ENCODE peak calls at places on chromosomes 7 and 10, in four cellular contexts. One of them, this sample, is unnamed.

GRCh38 chr7:2019693-2020511 is 212.8 kb downstream of the MAD1L1 start:
- DNase-seq in CD4-positive, CD25-positive, alpha-beta regulatory T cell: peak; percentile 63
- DNase-seq in gastrocnemius medialis: no peak
- DNase-seq in body of pancreas: peak; percentile 30
- DNase-seq in this sample: peak; percentile 36

GRCh38 chr10:78362406-78363022 is 328.9 kb downstream of the RPS24 start:
- DNase-seq in CD4-positive, CD25-positive, alpha-beta regulatory T cell: no peak
- DNase-seq in gastrocnemius medialis: peak; percentile 23
- DNase-seq in body of pancreas: no peak
- DNase-seq in this sample: no peak

GRCh38 chr7:12647364-12648219 is 39.8 kb upstream of the ARL4A start:
- DNase-seq in CD4-positive, CD25-positive, alpha-beta regulatory T cell: no peak
- DNase-seq in gastrocnemius medialis: no peak
- DNase-seq in body of pancreas: peak; percentile 38
- DNase-seq in this sample: no peak

GRCh38 chr10:62903828-62904227 is 87.7 kb upstream of the EGR2 start:
- DNase-seq in CD4-positive, CD25-positive, alpha-beta regulatory T cell: no peak
- DNase-seq in gastrocnemius medialis: no peak
- DNase-seq in body of pancreas: no peak
- DNase-seq in this sample: no peak

GRCh38 chr10:90087197-90088007 is 386.0 kb downstream of the KIF20B start:
- DNase-seq in CD4-positive, CD25-positive, alpha-beta regulatory T cell: no peak
- DNase-seq in gastrocnemius medialis: no peak
- DNase-seq in body of pancreas: no peak
- DNase-seq in this sample: no peak

GRCh38 chr7:41164440-41164839 is 538.5 kb downstream of the INHBA start:
- DNase-seq in CD4-positive, CD25-positive, alpha-beta regulatory T cell: no peak
- DNase-seq in gastrocnemius medialis: no peak
- DNase-seq in body of pancreas: no peak
- DNase-seq in this sample: no peak

GRCh38 chr7:139702313-139702731 is 75.5 kb downstream of the HIPK2 start:
- DNase-seq in CD4-positive, CD25-positive, alpha-beta regulatory T cell: no peak
- DNase-seq in gastrocnemius medialis: no peak
- DNase-seq in body of pancreas: peak; percentile 41
- DNase-seq in this sample: no peak

GRCh38 chr7:20562461-20562860 is 53.0 kb upstream of the ABCB5 start:
- DNase-seq in CD4-positive, CD25-positive, alpha-beta regulatory T cell: no peak
- DNase-seq in gastrocnemius medialis: no peak
- DNase-seq in body of pancreas: no peak
- DNase-seq in this sample: no peak

GRCh38 chr7:114789942-114790341 is 132.0 kb upstream of the MDFIC start:
- DNase-seq in CD4-positive, CD25-positive, alpha-beta regulatory T cell: no peak
- DNase-seq in gastrocnemius medialis: no peak
- DNase-seq in body of pancreas: no peak
- DNase-seq in this sample: no peak

GRCh38 chr10:80464557-80465466 is 10.7 kb downstream of the TSPAN14 start:
- DNase-seq in CD4-positive, CD25-positive, alpha-beta regulatory T cell: no peak
- DNase-seq in gastrocnemius medialis: no peak
- DNase-seq in body of pancreas: peak; percentile 71
- DNase-seq in this sample: no peak

GRCh38 chr7:8441106-8441590 is 7.7 kb downstream of the NXPH1 start:
- DNase-seq in CD4-positive, CD25-positive, alpha-beta regulatory T cell: no peak
- DNase-seq in gastrocnemius medialis: no peak
- DNase-seq in body of pancreas: no peak
- DNase-seq in this sample: no peak

GRCh38 chr7:103714377-103714927 is 268.4 kb upstream of the SLC26A5 start:
- DNase-seq in CD4-positive, CD25-positive, alpha-beta regulatory T cell: no peak
- DNase-seq in gastrocnemius medialis: no peak
- DNase-seq in body of pancreas: no peak
- DNase-seq in this sample: no peak

GRCh38 chr10:87734987-87735827 is 75.5 kb downstream of the PAPSS2 start:
- DNase-seq in CD4-positive, CD25-positive, alpha-beta regulatory T cell: peak; percentile 3
- DNase-seq in gastrocnemius medialis: no peak
- DNase-seq in body of pancreas: peak; percentile 20
- DNase-seq in this sample: peak; percentile 38

GRCh38 chr7:48307041-48307714 is 135.9 kb downstream of the ABCA13 start:
- DNase-seq in CD4-positive, CD25-positive, alpha-beta regulatory T cell: no peak
- DNase-seq in gastrocnemius medialis: no peak
- DNase-seq in body of pancreas: no peak
- DNase-seq in this sample: no peak

GRCh38 chr7:28754027-28754426 is 204.1 kb downstream of the TRIL start:
- DNase-seq in CD4-positive, CD25-positive, alpha-beta regulatory T cell: no peak
- DNase-seq in gastrocnemius medialis: no peak
- DNase-seq in body of pancreas: peak; percentile 38
- DNase-seq in this sample: peak; percentile 54

GRCh38 chr10:34884272-34884952 is 69.3 kb upstream of the PARD3 start:
- DNase-seq in CD4-positive, CD25-positive, alpha-beta regulatory T cell: no peak
- DNase-seq in gastrocnemius medialis: no peak
- DNase-seq in body of pancreas: no peak
- DNase-seq in this sample: no peak

GRCh38 chr7:79452495-79453265 is 787 bp downstream of the MAGI2 start:
- DNase-seq in CD4-positive, CD25-positive, alpha-beta regulatory T cell: no peak
- DNase-seq in gastrocnemius medialis: no peak
- DNase-seq in body of pancreas: no peak
- DNase-seq in this sample: no peak

GRCh38 chr10:62024026-62024701 is 122.7 kb downstream of the ARID5B start:
- DNase-seq in CD4-positive, CD25-positive, alpha-beta regulatory T cell: no peak
- DNase-seq in gastrocnemius medialis: no peak
- DNase-seq in body of pancreas: no peak
- DNase-seq in this sample: no peak

GRCh38 chr10:63921932-63922713 is 400.9 kb downstream of the REEP3 start:
- DNase-seq in CD4-positive, CD25-positive, alpha-beta regulatory T cell: no peak
- DNase-seq in gastrocnemius medialis: no peak
- DNase-seq in body of pancreas: no peak
- DNase-seq in this sample: no peak

DNA sequence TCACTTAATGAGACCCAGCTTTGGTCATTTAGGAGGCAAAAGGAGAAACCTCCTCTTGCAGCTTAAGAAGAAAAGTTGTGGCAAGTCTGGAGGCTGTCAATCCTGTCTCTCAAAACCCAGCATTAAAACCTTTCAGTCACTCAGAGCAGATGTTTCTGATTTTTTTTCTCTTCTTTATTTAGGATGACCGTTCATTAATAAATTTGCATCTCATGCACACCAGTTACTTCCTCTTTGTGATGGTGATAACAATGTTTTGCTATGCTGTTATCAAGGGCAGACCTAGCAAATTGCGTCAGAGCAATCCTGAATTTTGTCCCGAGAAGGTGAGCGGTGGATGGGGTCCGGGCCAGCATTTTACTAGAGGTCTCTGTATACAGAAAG is 32.0 kb downstream of the TMEM248 start:
- DNase-seq in CD4-positive, CD25-positive, alpha-beta regulatory T cell: no peak
- DNase-seq in gastrocnemius medialis: no peak
- DNase-seq in body of pancreas: no peak
- DNase-seq in this sample: no peak
- H3K36me3 ChIP-seq in CD4-positive, CD25-positive, alpha-beta regulatory T cell: peaks cover 94% of the 10 kb centered on the region
- H3K36me3 ChIP-seq in gastrocnemius medialis: peaks cover 79% of the 10 kb centered on the region
- H3K36me3 ChIP-seq in body of pancreas: peaks cover 22% of the 10 kb centered on the region
- H3K36me3 ChIP-seq in this sample: peaks cover 6% of the 10 kb centered on the region

DNA sequence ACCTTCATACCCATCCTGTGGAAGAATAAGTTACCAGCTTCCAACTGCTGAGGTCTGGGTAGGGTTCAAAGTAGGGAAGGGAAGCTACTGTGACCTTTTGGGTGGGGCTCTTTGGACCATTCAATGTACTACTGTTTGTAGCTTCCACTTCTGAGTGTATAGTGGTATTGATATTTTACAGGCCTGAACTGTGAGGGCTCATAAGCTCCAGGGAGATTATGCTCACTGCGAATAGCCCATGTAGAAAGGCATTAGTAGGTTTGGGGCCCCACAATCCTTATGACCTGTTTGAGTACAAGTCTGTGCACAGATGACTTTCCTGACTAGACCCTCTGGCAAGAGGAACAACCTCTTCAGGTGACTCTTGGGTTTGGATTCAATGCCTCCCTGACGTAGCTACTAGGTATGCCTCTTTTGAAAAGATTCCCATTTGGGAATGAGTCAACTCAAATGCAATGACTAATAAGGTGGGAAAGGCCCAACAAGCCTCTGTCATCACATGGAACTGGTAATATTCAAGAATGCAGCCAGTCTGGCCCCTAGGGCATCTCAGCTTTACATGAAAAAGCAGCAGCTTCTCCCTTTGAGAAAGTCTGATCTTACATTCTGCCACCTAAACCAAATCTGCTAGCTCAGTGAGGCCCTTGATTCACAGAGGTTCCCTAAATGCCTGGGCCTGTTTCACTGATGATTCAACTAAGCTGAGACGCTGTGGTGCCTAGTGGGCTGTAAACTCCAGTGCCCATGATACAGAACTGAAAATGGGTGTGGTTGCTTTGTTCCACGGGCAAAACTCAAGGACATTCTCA is 79.8 kb downstream of the ABI1 start:
- DNase-seq in CD4-positive, CD25-positive, alpha-beta regulatory T cell: no peak
- DNase-seq in gastrocnemius medialis: peak; percentile 3
- DNase-seq in body of pancreas: no peak
- DNase-seq in this sample: no peak
- H3K4me3 ChIP-seq in CD4-positive, CD25-positive, alpha-beta regulatory T cell: peak overlapping the region; percentile 9
- H3K4me3 ChIP-seq in gastrocnemius medialis: no peak overlapping the region
- H3K4me3 ChIP-seq in body of pancreas: no peak overlapping the region
- H3K4me3 ChIP-seq in this sample: no peak overlapping the region

GRCh38 chr10:133372507-133372906 is 647 bp downstream of the ECHS1 start:
- DNase-seq in CD4-positive, CD25-positive, alpha-beta regulatory T cell: no peak
- DNase-seq in gastrocnemius medialis: no peak
- DNase-seq in body of pancreas: peak; percentile 39
- DNase-seq in this sample: no peak

GRCh38 chr10:133366751-133367150 is 6.4 kb downstream of the ECHS1 start:
- DNase-seq in CD4-positive, CD25-positive, alpha-beta regulatory T cell: no peak
- DNase-seq in gastrocnemius medialis: no peak
- DNase-seq in body of pancreas: no peak
- DNase-seq in this sample: no peak

GRCh38 chr10:133373104-133373624 is at the start of gene ECHS1:
- DNase-seq in CD4-positive, CD25-positive, alpha-beta regulatory T cell: peak; percentile 92
- DNase-seq in gastrocnemius medialis: peak; percentile 86
- DNase-seq in body of pancreas: peak; percentile 98
- DNase-seq in this sample: peak; percentile 94

GRCh38 chr10:133368153-133368552 is 5.0 kb downstream of the ECHS1 start:
- DNase-seq in CD4-positive, CD25-positive, alpha-beta regulatory T cell: no peak
- DNase-seq in gastrocnemius medialis: no peak
- DNase-seq in body of pancreas: no peak
- DNase-seq in this sample: no peak

GRCh38 chr10:133370026-133370786 is 2.9 kb downstream of the ECHS1 start:
- DNase-seq in CD4-positive, CD25-positive, alpha-beta regulatory T cell: no peak
- DNase-seq in gastrocnemius medialis: no peak
- DNase-seq in body of pancreas: no peak
- DNase-seq in this sample: no peak
- H3K36me3 ChIP-seq in CD4-positive, CD25-positive, alpha-beta regulatory T cell: peaks cover 30% of the 10 kb centered on the region
- H3K36me3 ChIP-seq in gastrocnemius medialis: peaks cover 45% of the 10 kb centered on the region
- H3K36me3 ChIP-seq in body of pancreas: peaks cover 25% of the 10 kb centered on the region
- H3K36me3 ChIP-seq in this sample: peaks cover 5% of the 10 kb centered on the region

GRCh38 chr10:45419673-45420020 is 45.6 kb downstream of the ALOX5 start:
- DNase-seq in CD4-positive, CD25-positive, alpha-beta regulatory T cell: no peak
- DNase-seq in gastrocnemius medialis: no peak
- DNase-seq in body of pancreas: no peak
- DNase-seq in this sample: no peak

GRCh38 chr10:45422862-45423659 is 49.0 kb downstream of the ALOX5 start:
- DNase-seq in CD4-positive, CD25-positive, alpha-beta regulatory T cell: no peak
- DNase-seq in gastrocnemius medialis: no peak
- DNase-seq in body of pancreas: no peak
- DNase-seq in this sample: no peak

GRCh38 chr10:45422207-45422606 is 48.2 kb downstream of the ALOX5 start:
- DNase-seq in CD4-positive, CD25-positive, alpha-beta regulatory T cell: no peak
- DNase-seq in gastrocnemius medialis: no peak
- DNase-seq in body of pancreas: no peak
- DNase-seq in this sample: no peak

GRCh38 chr10:45420453-45421192 is 46.6 kb downstream of the ALOX5 start:
- DNase-seq in CD4-positive, CD25-positive, alpha-beta regulatory T cell: no peak
- DNase-seq in gastrocnemius medialis: peak; percentile 82
- DNase-seq in body of pancreas: peak; percentile 98
- DNase-seq in this sample: peak; percentile 37

DNA sequence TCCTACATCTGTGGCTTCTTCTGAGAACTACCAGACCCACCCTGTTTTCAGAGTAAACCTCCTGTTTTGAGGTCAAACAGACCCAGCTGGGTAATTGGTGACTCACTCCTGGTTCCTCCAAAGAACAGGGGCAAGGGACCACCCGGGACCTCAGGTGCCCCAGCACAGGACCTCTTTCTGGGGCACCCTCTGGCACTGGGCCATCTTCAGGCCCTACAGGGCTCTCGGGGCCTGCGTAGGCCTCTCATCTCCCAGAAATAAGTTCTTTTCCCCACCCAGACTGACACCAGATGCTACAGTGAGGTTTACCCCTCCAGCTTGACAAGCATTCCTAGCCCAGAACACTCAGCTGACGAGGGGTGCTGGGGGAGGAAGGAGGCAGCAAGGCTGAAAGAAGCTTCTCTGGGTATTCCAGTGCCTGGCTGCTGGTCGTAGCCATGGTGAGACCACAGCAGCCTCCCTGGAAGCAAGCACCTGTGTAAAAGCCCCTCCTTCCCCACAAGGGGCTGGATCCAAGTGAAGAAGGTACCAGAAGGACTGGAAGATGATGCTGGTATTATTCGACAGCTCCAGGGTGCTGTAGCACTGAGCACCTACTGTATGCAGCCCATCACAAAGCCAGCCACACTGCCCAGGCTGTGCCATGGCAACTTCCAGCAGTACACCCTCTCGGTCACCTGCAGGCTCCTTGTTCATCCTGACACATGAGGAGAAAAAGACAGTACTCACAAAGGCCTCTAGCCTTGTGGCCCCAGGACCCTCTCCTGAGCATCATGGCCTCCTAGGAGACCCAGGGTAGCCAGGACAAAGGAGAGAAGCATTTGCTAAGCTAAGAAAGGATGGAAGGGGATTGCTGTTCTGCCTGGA is 47.4 kb downstream of the ALOX5 start:
- DNase-seq in CD4-positive, CD25-positive, alpha-beta regulatory T cell: no peak
- DNase-seq in gastrocnemius medialis: no peak
- DNase-seq in body of pancreas: no peak
- DNase-seq in this sample: no peak
- H3K4me3 ChIP-seq in CD4-positive, CD25-positive, alpha-beta regulatory T cell: no peak overlapping the region
- H3K4me3 ChIP-seq in gastrocnemius medialis: no peak overlapping the region
- H3K4me3 ChIP-seq in body of pancreas: no peak overlapping the region
- H3K4me3 ChIP-seq in this sample: no peak overlapping the region